ENCODE peak calls at places on chromosomes 3 and 15, in nine cellular contexts. K is cardiac muscle cell, V is HL-60, Y is pancreas, N is GM20000, B is epithelial cell of esophagus, H is lower leg skin, J is WTC11, Q is uterus. E is an unnamed sample.

GRCh38 chr3:71537211-71537611 is 46.3 kb downstream of the FOXP1 start:
- DNase-seq in K (no peak), J (no peak), B (peak; percentile 81), Q (peak; percentile 67), V (no peak), H (no peak), Y (no peak), N (no peak), E (no peak)

GRCh38 chr15:86690566-86690965 is 610.9 kb downstream of the AGBL1 start:
- DNase-seq in N (no peak), J (no peak), V (no peak), Q (no peak), H (no peak), Y (no peak), K (peak; percentile 64), B (peak; percentile 50), E (no peak)

GRCh38 chr15:101320501-101321052 is 25.5 kb upstream of the SNRPA1 start:
- DNase-seq in Q (no peak), V (peak; percentile 94), H (peak; percentile 33), K (peak; percentile 30), J (peak; percentile 64), N (peak; percentile 61), B (peak; percentile 33), Y (no peak), E (peak; percentile 60)

GRCh38 chr3:14142567-14143270 is 17.9 kb downstream of the TMEM43 start:
- DNase-seq in H (no peak), Q (peak; percentile 15), V (no peak), N (no peak), Y (no peak), B (peak; percentile 29), J (peak; percentile 1), K (no peak), E (no peak)

GRCh38 chr3:138509586-138509985 is 75.2 kb downstream of the ESYT3 start:
- DNase-seq in H (no peak), N (no peak), K (no peak), Q (no peak), J (no peak), Y (no peak), B (peak; percentile 33), V (no peak), E (no peak)

GRCh38 chr15:82828064-82828463 is 18.6 kb downstream of the WHAMM start:
- DNase-seq in B (peak; percentile 23), Y (no peak), J (no peak), K (no peak), Q (no peak), H (no peak), N (no peak), V (no peak), E (no peak)

GRCh38 chr3:185983495-185984141 is 45.8 kb upstream of the TRA2B start:
- DNase-seq in V (peak; percentile 59), Q (peak; percentile 73), B (peak; percentile 74), J (peak; percentile 82), K (peak; percentile 86), Y (peak; percentile 68), H (peak; percentile 80), N (peak; percentile 68), E (peak; percentile 81)

GRCh38 chr3:14606663-14607339 is 44.8 kb upstream of the CCDC174 start:
- DNase-seq in N (no peak), H (no peak), Y (no peak), B (peak; percentile 69), V (no peak), Q (no peak), K (no peak), J (no peak), E (no peak)

GRCh38 chr15:52281085-52282035 is 14.2 kb downstream of the MYO5C start:
- DNase-seq in B (no peak), Y (peak; percentile 70), J (no peak), N (no peak), H (no peak), V (no peak), K (peak; percentile 41), Q (no peak), E (no peak)

GRCh38 chr15:68638953-68639500 is 60.2 kb downstream of the CORO2B start:
- DNase-seq in B (no peak), V (no peak), Q (no peak), K (no peak), Y (no peak), J (no peak), N (no peak), H (no peak), E (no peak)

GRCh38 chr3:43902415-43902814 is 211.7 kb downstream of the ABHD5 start:
- DNase-seq in K (no peak), Y (no peak), N (no peak), J (no peak), B (no peak), V (no peak), Q (no peak), H (no peak), E (no peak)

GRCh38 chr3:61908344-61908743 is 347.0 kb downstream of the PTPRG start:
- DNase-seq in N (no peak), H (no peak), B (no peak), Q (no peak), V (no peak), J (no peak), Y (no peak), K (no peak), E (no peak)

GRCh38 chr3:64650710-64651109 is 37.1 kb downstream of the ADAMTS9 start:
- DNase-seq in B (no peak), Q (no peak), H (no peak), J (no peak), V (no peak), K (no peak), Y (no peak), N (no peak), E (no peak)

GRCh38 chr3:64653101-64653500 is 34.7 kb downstream of the ADAMTS9 start:
- DNase-seq in Y (no peak), V (no peak), J (no peak), K (no peak), H (no peak), Q (no peak), B (no peak), N (no peak), E (no peak)

GRCh38 chr3:64651791-64652241 is 36.0 kb downstream of the ADAMTS9 start:
- DNase-seq in K (no peak), H (no peak), N (no peak), Y (no peak), B (no peak), J (no peak), V (no peak), Q (no peak), E (no peak)

GRCh38 chr3:64650096-64650622 is 37.6 kb downstream of the ADAMTS9 start:
- DNase-seq in Y (no peak), B (peak; percentile 21), V (no peak), J (no peak), Q (no peak), N (no peak), H (no peak), K (no peak), E (no peak)

DNA sequence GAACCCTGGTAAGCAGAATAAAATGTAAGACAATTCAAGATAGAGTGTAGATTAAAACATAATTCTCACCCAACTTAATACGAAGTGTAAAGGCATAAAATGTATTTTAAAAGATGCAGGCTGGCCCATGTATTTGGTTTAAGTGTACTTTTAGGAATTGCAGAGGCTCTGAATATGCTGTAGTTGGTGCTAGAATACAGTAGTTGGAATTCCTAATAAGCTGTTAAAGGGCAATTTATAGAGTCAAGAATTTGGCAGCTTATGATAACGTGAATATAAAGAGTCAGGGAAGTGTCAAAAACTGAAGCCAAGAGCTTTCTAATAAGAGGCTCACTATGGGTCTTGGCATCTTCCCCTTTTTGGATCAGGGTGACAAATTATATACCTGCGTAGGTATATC is 36.5 kb downstream of the ADAMTS9 start:
- DNase-seq in J (no peak), B (no peak), K (no peak), V (no peak), H (no peak), Y (no peak), Q (no peak), N (no peak), E (no peak)
- TF ChIP-seq CTCF in J (no peak), B (no peak), K (no peak), V (no peak), H (no peak), Y (no peak), Q (no peak), N (no peak), E (no peak)

GRCh38 chr3:129462365-129462968 is 22.4 kb downstream of the IFT122 start:
- DNase-seq in Y (no peak), Q (no peak), V (no peak), K (no peak), J (no peak), B (no peak), N (no peak), H (no peak), E (no peak)

GRCh38 chr3:129460572-129460971 is 20.5 kb downstream of the IFT122 start:
- DNase-seq in J (no peak), K (no peak), H (no peak), B (no peak), V (no peak), Q (no peak), N (no peak), Y (no peak), E (no peak)

GRCh38 chr3:129461022-129461421 is 21.0 kb downstream of the IFT122 start:
- DNase-seq in Q (no peak), K (no peak), H (no peak), N (no peak), V (no peak), B (peak; percentile 57), Y (no peak), J (no peak), E (no peak)

GRCh38 chr3:129461461-129462146 is 21.6 kb downstream of the IFT122 start:
- DNase-seq in Q (no peak), Y (no peak), H (no peak), K (no peak), J (no peak), N (peak; percentile 16), B (peak; percentile 46), V (no peak), E (no peak)

GRCh38 chr3:129460155-129460554 is 20.1 kb downstream of the IFT122 start:
- DNase-seq in J (no peak), N (no peak), Q (no peak), Y (no peak), H (no peak), B (no peak), K (no peak), V (no peak), E (no peak)
- TF ChIP-seq CTCF in J (no peak), N (no peak), Q (no peak), Y (no peak), H (no peak), B (no peak), K (no peak), V (no peak), E (no peak)

GRCh38 chr3:74269689-74270088 is 344.8 kb downstream of the CNTN3 start:
- DNase-seq in Q (no peak), K (no peak), B (no peak), V (no peak), H (no peak), N (no peak), Y (no peak), J (no peak), E (no peak)
- TF ChIP-seq CTCF in Q (no peak), K (no peak), B (no peak), V (no peak), H (no peak), N (no peak), Y (no peak), J (no peak), E (no peak)

DNA sequence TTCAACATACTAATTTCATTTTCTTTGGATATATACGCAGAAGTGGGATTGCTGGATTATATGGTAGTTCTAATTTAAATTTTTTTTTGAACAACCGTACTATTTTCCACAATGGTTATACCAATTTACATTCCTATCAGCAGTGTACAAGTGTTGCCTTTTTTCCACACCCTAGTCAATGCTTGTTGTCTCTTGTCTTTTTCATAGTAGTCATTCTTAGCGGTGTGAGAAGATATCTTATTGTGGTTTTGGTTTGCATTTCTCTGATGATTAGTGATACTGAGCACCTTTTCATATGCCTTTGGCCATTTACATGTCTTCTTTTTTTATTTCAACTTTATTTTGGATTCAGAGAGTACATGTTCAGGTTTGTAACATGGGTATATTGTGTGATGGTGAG is 153.1 kb downstream of the IL5RA start:
- DNase-seq in Q (no peak), H (no peak), V (no peak), Y (no peak), J (no peak), K (no peak), N (no peak), B (no peak), E (no peak)
- TF ChIP-seq CTCF in Q (no peak), H (no peak), V (no peak), Y (no peak), J (no peak), K (no peak), N (no peak), B (no peak), E (no peak)

E was measured in GM10248.